ENCODE peak calls at places on chromosomes 2 and 18, in seven cellular contexts. One of them, this sample, is unnamed.

GRCh38 chr18:76448262-76449109 is 46.6 kb downstream of the ZNF516 start:
- DNase-seq in ureter: peak
- DNase-seq in activated naive CD4-positive, alpha-beta T cell treated with Interleukin-2 at 50 U/mL for 16 hours: no peak
- DNase-seq in left cardiac atrium: no peak
- DNase-seq in NCI-H1694 treated with DMSO at 0.1 percent for 48 hours: no peak
- DNase-seq in NCI-H345: no peak
- DNase-seq in fibroblast of the aortic adventitia: no peak
- DNase-seq in this sample: no peak

GRCh38 chr2:217625475-217626245 is 377.1 kb downstream of the TNS1 start:
- DNase-seq in NCI-H1694 treated with DMSO at 0.1 percent for 48 hours: no peak
- DNase-seq in ureter: peak
- DNase-seq in left cardiac atrium: no peak
- DNase-seq in NCI-H345: no peak
- DNase-seq in activated naive CD4-positive, alpha-beta T cell treated with Interleukin-2 at 50 U/mL for 16 hours: no peak
- DNase-seq in fibroblast of the aortic adventitia: peak
- DNase-seq in this sample: no peak

GRCh38 chr2:236667526-236667925 is 97.9 kb downstream of the ACKR3 start:
- DNase-seq in left cardiac atrium: no peak
- DNase-seq in NCI-H1694 treated with DMSO at 0.1 percent for 48 hours: no peak
- DNase-seq in fibroblast of the aortic adventitia: no peak
- DNase-seq in activated naive CD4-positive, alpha-beta T cell treated with Interleukin-2 at 50 U/mL for 16 hours: no peak
- DNase-seq in ureter: peak
- DNase-seq in NCI-H345: no peak
- DNase-seq in this sample: no peak

GRCh38 chr18:62337336-62337735 is 12.2 kb downstream of the TNFRSF11A start:
- DNase-seq in activated naive CD4-positive, alpha-beta T cell treated with Interleukin-2 at 50 U/mL for 16 hours: no peak
- DNase-seq in left cardiac atrium: no peak
- DNase-seq in fibroblast of the aortic adventitia: no peak
- DNase-seq in ureter: no peak
- DNase-seq in NCI-H1694 treated with DMSO at 0.1 percent for 48 hours: no peak
- DNase-seq in NCI-H345: no peak
- DNase-seq in this sample: no peak

GRCh38 chr2:11708106-11708505 is 38.1 kb upstream of the NTSR2 start:
- DNase-seq in activated naive CD4-positive, alpha-beta T cell treated with Interleukin-2 at 50 U/mL for 16 hours: no peak
- DNase-seq in fibroblast of the aortic adventitia: peak
- DNase-seq in NCI-H1694 treated with DMSO at 0.1 percent for 48 hours: no peak
- DNase-seq in ureter: no peak
- DNase-seq in left cardiac atrium: no peak
- DNase-seq in NCI-H345: no peak
- DNase-seq in this sample: no peak

GRCh38 chr2:147711031-147711430 is 133.8 kb upstream of the ACVR2A start:
- DNase-seq in activated naive CD4-positive, alpha-beta T cell treated with Interleukin-2 at 50 U/mL for 16 hours: no peak
- DNase-seq in NCI-H345: no peak
- DNase-seq in ureter: no peak
- DNase-seq in NCI-H1694 treated with DMSO at 0.1 percent for 48 hours: no peak
- DNase-seq in fibroblast of the aortic adventitia: no peak
- DNase-seq in left cardiac atrium: no peak
- DNase-seq in this sample: no peak

GRCh38 chr2:189751080-189751658 is 11.4 kb downstream of the OSGEPL1 start:
- DNase-seq in NCI-H1694 treated with DMSO at 0.1 percent for 48 hours: peak
- DNase-seq in left cardiac atrium: no peak
- DNase-seq in NCI-H345: peak
- DNase-seq in fibroblast of the aortic adventitia: peak
- DNase-seq in activated naive CD4-positive, alpha-beta T cell treated with Interleukin-2 at 50 U/mL for 16 hours: peak
- DNase-seq in ureter: no peak
- DNase-seq in this sample: peak

GRCh38 chr2:46014911-46015654 is 282.1 kb upstream of the EPAS1 start:
- DNase-seq in activated naive CD4-positive, alpha-beta T cell treated with Interleukin-2 at 50 U/mL for 16 hours: no peak
- DNase-seq in left cardiac atrium: no peak
- DNase-seq in fibroblast of the aortic adventitia: peak
- DNase-seq in NCI-H1694 treated with DMSO at 0.1 percent for 48 hours: no peak
- DNase-seq in ureter: no peak
- DNase-seq in NCI-H345: no peak
- DNase-seq in this sample: no peak

GRCh38 chr18:47935321-47935720 is 4.9 kb upstream of the SMAD2 start:
- DNase-seq in activated naive CD4-positive, alpha-beta T cell treated with Interleukin-2 at 50 U/mL for 16 hours: no peak
- DNase-seq in NCI-H1694 treated with DMSO at 0.1 percent for 48 hours: no peak
- DNase-seq in NCI-H345: no peak
- DNase-seq in fibroblast of the aortic adventitia: no peak
- DNase-seq in left cardiac atrium: no peak
- DNase-seq in ureter: no peak
- DNase-seq in this sample: no peak

GRCh38 chr18:38368246-38368645 is 802.6 kb upstream of the CELF4 start:
- DNase-seq in fibroblast of the aortic adventitia: no peak
- DNase-seq in NCI-H345: no peak
- DNase-seq in left cardiac atrium: no peak
- DNase-seq in ureter: no peak
- DNase-seq in NCI-H1694 treated with DMSO at 0.1 percent for 48 hours: no peak
- DNase-seq in activated naive CD4-positive, alpha-beta T cell treated with Interleukin-2 at 50 U/mL for 16 hours: no peak
- DNase-seq in this sample: no peak

GRCh38 chr2:187263675-187264580 is 184.1 kb downstream of the CALCRL start:
- DNase-seq in ureter: no peak
- DNase-seq in fibroblast of the aortic adventitia: no peak
- DNase-seq in activated naive CD4-positive, alpha-beta T cell treated with Interleukin-2 at 50 U/mL for 16 hours: no peak
- DNase-seq in NCI-H1694 treated with DMSO at 0.1 percent for 48 hours: no peak
- DNase-seq in left cardiac atrium: no peak
- DNase-seq in NCI-H345: no peak
- DNase-seq in this sample: no peak

GRCh38 chr18:79771446-79772107 is 26.2 kb upstream of the KCNG2 start:
- DNase-seq in activated naive CD4-positive, alpha-beta T cell treated with Interleukin-2 at 50 U/mL for 16 hours: no peak
- DNase-seq in fibroblast of the aortic adventitia: no peak
- DNase-seq in NCI-H345: no peak
- DNase-seq in NCI-H1694 treated with DMSO at 0.1 percent for 48 hours: no peak
- DNase-seq in ureter: no peak
- DNase-seq in left cardiac atrium: no peak
- DNase-seq in this sample: no peak

GRCh38 chr2:149224458-149224857 is 105.9 kb upstream of the LYPD6 start:
- DNase-seq in ureter: no peak
- DNase-seq in left cardiac atrium: no peak
- DNase-seq in NCI-H1694 treated with DMSO at 0.1 percent for 48 hours: no peak
- DNase-seq in NCI-H345: no peak
- DNase-seq in fibroblast of the aortic adventitia: no peak
- DNase-seq in activated naive CD4-positive, alpha-beta T cell treated with Interleukin-2 at 50 U/mL for 16 hours: no peak
- DNase-seq in this sample: no peak

GRCh38 chr2:196459539-196459938 is 180.0 kb upstream of the CCDC150 start:
- DNase-seq in left cardiac atrium: no peak
- DNase-seq in ureter: no peak
- DNase-seq in activated naive CD4-positive, alpha-beta T cell treated with Interleukin-2 at 50 U/mL for 16 hours: no peak
- DNase-seq in NCI-H345: no peak
- DNase-seq in NCI-H1694 treated with DMSO at 0.1 percent for 48 hours: no peak
- DNase-seq in fibroblast of the aortic adventitia: peak
- DNase-seq in this sample: no peak

GRCh38 chr2:127673304-127674069 is 1.8 kb downstream of the LIMS2 start:
- DNase-seq in NCI-H1694 treated with DMSO at 0.1 percent for 48 hours: no peak
- DNase-seq in NCI-H345: no peak
- DNase-seq in activated naive CD4-positive, alpha-beta T cell treated with Interleukin-2 at 50 U/mL for 16 hours: no peak
- DNase-seq in fibroblast of the aortic adventitia: peak
- DNase-seq in ureter: peak
- DNase-seq in left cardiac atrium: peak
- DNase-seq in this sample: no peak

GRCh38 chr2:113754989-113755689 is 1.3 kb downstream of the SLC35F5 start:
- DNase-seq in NCI-H345: no peak
- DNase-seq in left cardiac atrium: no peak
- DNase-seq in activated naive CD4-positive, alpha-beta T cell treated with Interleukin-2 at 50 U/mL for 16 hours: no peak
- DNase-seq in NCI-H1694 treated with DMSO at 0.1 percent for 48 hours: no peak
- DNase-seq in fibroblast of the aortic adventitia: peak
- DNase-seq in ureter: no peak
- DNase-seq in this sample: no peak